ENCODE peak calls at places on chromosomes 12 and 14, in eight cellular contexts. T, Y, P, H, B, G, S and W are unnamed samples.
A peak's percentile ranks its signal among the peaks of the same experiment; 100 is the strongest.

GRCh38 chr12:31589582-31589895 is 1.4 kb downstream of the DENND5B start:
- DNase-seq in G (no peak), Y (no peak), B (no peak), H (peak; percentile 76), T (no peak), S (no peak), P (no peak), W (no peak)

GRCh38 chr12:53659011-53659551 is 16.8 kb downstream of the ATP5MC2 start:
- DNase-seq in H (no peak), Y (peak; percentile 62), B (peak; percentile 84), T (no peak), P (peak; percentile 22), G (peak; percentile 53), S (peak; percentile 35), W (no peak)

GRCh38 chr12:131264625-131265024 is 310.9 kb downstream of the ADGRD1 start:
- DNase-seq in S (no peak), H (no peak), Y (no peak), G (no peak), T (no peak), B (no peak), P (no peak), W (no peak)

GRCh38 chr12:108381793-108382436 is 42.8 kb upstream of the CMKLR1 start:
- DNase-seq in B (no peak), T (no peak), G (no peak), P (peak; percentile 70), Y (no peak), H (no peak), S (no peak), W (no peak)

GRCh38 chr12:78802593-78802992 is 62.0 kb upstream of the SYT1 start:
- DNase-seq in S (no peak), T (no peak), P (peak; percentile 24), B (no peak), G (no peak), H (no peak), Y (no peak), W (no peak)

GRCh38 chr14:42947991-42948390 is 1341.3 kb downstream of the LRFN5 start:
- DNase-seq in B (no peak), Y (no peak), S (no peak), G (no peak), P (no peak), T (no peak), H (no peak), W (no peak)

GRCh38 chr12:93100610-93101009 is 171.5 kb upstream of the EEA1 start:
- DNase-seq in P (no peak), H (no peak), B (no peak), T (no peak), Y (no peak), S (no peak), G (no peak), W (no peak)

GRCh38 chr14:36222337-36222736 is 45.8 kb upstream of the PTCSC3 start:
- DNase-seq in H (no peak), T (no peak), S (no peak), Y (no peak), P (no peak), G (no peak), B (no peak), W (no peak)

GRCh38 chr12:54026640-54027441 is 1.4 kb upstream of the HOXC6 start:
- DNase-seq in T (no peak), B (no peak), Y (no peak), G (no peak), H (no peak), S (no peak), P (no peak), W (no peak)

GRCh38 chr12:14885718-14886201 is at the start of gene MGP:
- DNase-seq in T (peak; percentile 54), H (no peak), P (no peak), S (peak; percentile 19), Y (peak; percentile 56), G (peak; percentile 38), B (peak; percentile 90), W (peak; percentile 71)

GRCh38 chr12:124694250-124694649 is 126.8 kb upstream of the NCOR2 start:
- DNase-seq in G (no peak), B (no peak), P (no peak), S (no peak), Y (peak; percentile 29), T (no peak), H (no peak), W (no peak)

GRCh38 chr12:69846976-69847375 is 21.9 kb downstream of the MYRFL start:
- DNase-seq in T (no peak), Y (no peak), P (no peak), H (no peak), G (no peak), B (no peak), S (no peak), W (no peak)

GRCh38 chr14:24481622-24482324 is 26.3 kb downstream of the CMA1 start:
- DNase-seq in G (peak; percentile 37), Y (peak; percentile 29), B (no peak), T (peak; percentile 17), P (peak; percentile 88), S (no peak), H (peak; percentile 69), W (peak; percentile 29)

GRCh38 chr12:76123301-76124212 is 39.1 kb upstream of the NAP1L1 start:
- DNase-seq in S (no peak), H (no peak), T (no peak), G (no peak), P (no peak), Y (no peak), B (no peak), W (no peak)

GRCh38 chr12:38151991-38152700 is 164.4 kb upstream of the ALG10B start:
- DNase-seq in T (no peak), B (peak; percentile 48), S (no peak), G (no peak), Y (no peak), P (no peak), H (no peak), W (no peak)

GRCh38 chr12:102816816-102817434 is 100.1 kb downstream of the PAH start:
- DNase-seq in B (no peak), T (no peak), S (no peak), Y (no peak), P (peak; percentile 46), H (no peak), G (no peak), W (no peak)

GRCh38 chr12:107684990-107685359 is 624 bp upstream of the PWP1 start:
- DNase-seq in P (peak; percentile 83), S (no peak), G (no peak), H (no peak), Y (no peak), T (no peak), B (no peak), W (no peak)

GRCh38 chr12:91057771-91058170 is at the start of gene KERA:
- DNase-seq in H (no peak), Y (no peak), B (no peak), P (no peak), G (no peak), S (no peak), T (no peak), W (no peak)

GRCh38 chr14:76918751-76919421 is 92.7 kb downstream of the LRRC74A start:
- DNase-seq in S (peak; percentile 91), Y (peak; percentile 97), P (peak; percentile 94), H (peak; percentile 96), T (peak; percentile 97), B (peak; percentile 100), G (peak; percentile 95), W (peak; percentile 94)

GRCh38 chr12:65891987-65892481 is 67.8 kb downstream of the HMGA2 start:
- DNase-seq in T (peak; percentile 75), S (peak; percentile 47), B (peak; percentile 90), H (peak; percentile 66), P (peak; percentile 72), G (peak; percentile 76), Y (peak; percentile 84), W (peak; percentile 56)
- H3K4me1 ChIP-seq in T (peaks cover 15% of the 10 kb centered on the region), S (peaks cover 42% of the 10 kb centered on the region), B (peaks cover 23% of the 10 kb centered on the region), H (peaks cover 11% of the 10 kb centered on the region), P (peaks cover 19% of the 10 kb centered on the region), G (peaks cover 2% of the 10 kb centered on the region), Y (no peaks in the 10 kb centered on the region), W (peaks cover 16% of the 10 kb centered on the region)

DNA sequence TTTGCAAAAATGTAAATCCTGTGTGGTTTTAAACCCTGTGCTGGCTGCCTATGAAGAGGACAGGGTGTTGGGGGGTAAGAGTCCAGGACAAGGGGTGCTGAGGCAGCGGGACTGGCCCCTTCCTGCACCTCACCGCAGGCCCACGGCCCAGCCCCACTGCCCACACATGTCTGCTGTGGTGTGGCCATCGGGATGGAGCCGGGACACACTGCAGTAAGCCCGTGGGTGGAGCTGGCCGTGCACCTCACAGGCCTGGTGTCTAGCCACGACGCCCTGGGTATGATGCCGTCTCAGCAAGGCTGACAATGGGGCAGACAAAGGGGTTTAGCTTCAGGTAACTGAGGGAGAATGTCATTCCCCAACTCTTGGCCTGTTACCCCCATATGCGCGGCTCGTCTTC is 19.6 kb downstream of the AMN start:
- DNase-seq in B (no peak), H (no peak), T (no peak), G (no peak), P (no peak), S (no peak), Y (no peak), W (no peak)
- H3K36me3 ChIP-seq in B (peaks cover 95% of the 10 kb centered on the region), H (peaks cover 93% of the 10 kb centered on the region), T (peaks cover 100% of the 10 kb centered on the region), G (peaks cover 47% of the 10 kb centered on the region), P (peaks cover 9% of the 10 kb centered on the region), S (peaks cover 19% of the 10 kb centered on the region), Y (peaks cover 89% of the 10 kb centered on the region), W (peaks cover 8% of the 10 kb centered on the region)

GRCh38 chr12:11768233-11768965 is 118.9 kb downstream of the ETV6 start:
- DNase-seq in P (peak; percentile 30), S (no peak), T (no peak), B (no peak), G (no peak), H (no peak), Y (no peak), W (no peak)

GRCh38 chr12:11769723-11770514 is 120.4 kb downstream of the ETV6 start:
- DNase-seq in H (no peak), T (no peak), Y (no peak), P (no peak), S (no peak), B (no peak), G (no peak), W (no peak)

GRCh38 chr12:11765817-11766794 is 116.6 kb downstream of the ETV6 start:
- DNase-seq in P (peak; percentile 15), T (no peak), G (peak; percentile 32), H (no peak), Y (peak; percentile 27), B (no peak), S (no peak), W (peak; percentile 67)

GRCh38 chr12:11765421-11765816 is 115.9 kb downstream of the ETV6 start:
- DNase-seq in P (no peak), T (no peak), Y (no peak), H (no peak), S (no peak), G (no peak), B (no peak), W (no peak)

GRCh38 chr12:11767029-11767724 is 117.7 kb downstream of the ETV6 start:
- DNase-seq in P (no peak), T (no peak), G (no peak), Y (no peak), S (no peak), B (no peak), H (no peak), W (no peak)
- H3K4me1 ChIP-seq in P (peaks cover 3% of the 10 kb centered on the region), T (peaks cover 28% of the 10 kb centered on the region), G (peaks cover 26% of the 10 kb centered on the region), Y (peaks cover 5% of the 10 kb centered on the region), S (peaks cover 63% of the 10 kb centered on the region), B (peaks cover 77% of the 10 kb centered on the region), H (peaks cover 63% of the 10 kb centered on the region), W (peaks cover 52% of the 10 kb centered on the region)

DNA sequence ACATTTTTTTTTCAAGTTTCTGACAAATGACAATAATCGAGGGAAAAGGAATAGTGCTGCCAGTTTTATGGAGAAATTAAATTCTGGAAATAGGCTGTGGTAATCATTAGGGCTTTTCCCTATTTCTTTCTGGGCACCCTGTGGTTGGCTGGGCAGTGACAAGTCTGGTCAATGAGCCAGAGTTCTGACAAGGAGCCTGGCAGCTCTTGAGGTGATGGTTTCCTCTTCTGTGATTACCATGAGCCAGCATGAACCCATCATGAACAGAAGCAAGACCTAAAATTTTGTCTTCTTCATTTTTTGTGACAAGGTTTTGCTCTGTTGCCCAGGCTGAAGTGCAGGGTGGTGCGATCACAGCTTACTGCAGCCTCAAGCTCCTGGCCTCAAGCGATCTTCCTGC is 115.8 kb downstream of the TRAFD1 start:
- DNase-seq in B (no peak), P (no peak), H (no peak), Y (no peak), G (no peak), S (no peak), T (no peak), W (no peak)
- H3K36me3 ChIP-seq in B (peaks cover 76% of the 10 kb centered on the region), P (peaks cover 2% of the 10 kb centered on the region), H (peaks cover 83% of the 10 kb centered on the region), Y (peaks cover 77% of the 10 kb centered on the region), G (no peaks in the 10 kb centered on the region), S (peaks cover 11% of the 10 kb centered on the region), T (peaks cover 100% of the 10 kb centered on the region), W (no peaks in the 10 kb centered on the region)